ENCODE peak calls at places on chromosomes 7 and 10, in six cellular contexts. C is activated T-helper 1 cell treated with anti-CD3 and anti-CD28 coated beads, Interleukin-12 subunit alpha, Interleukin-12 subunit beta, Interleukin-2, Interleukin-4 antibody, amounts not matched to agents 30 ng/mL and 10 ng/mL and 1 ng/mL, durations not matched to agents 14 hours and 24 hours and 36 hours; F is NCI-H1417; N is GM13977; U is fibroblast of pulmonary artery; O is naive thymus-derived CD8-positive, alpha-beta T cell. S is an unnamed sample.

GRCh38 chr7:66629222-66629658 is 559 bp downstream of the KCTD7 start:
- DNase-seq in U (no peak), O (peak; percentile 15), C (no peak), N (no peak), F (no peak), S (no peak)

GRCh38 chr10:56370217-56371113 is 9.4 kb upstream of the ZWINT start:
- DNase-seq in U (peak; percentile 9), C (no peak), F (no peak), N (no peak), O (no peak), S (no peak)

GRCh38 chr7:80018941-80019808 is 115.5 kb upstream of the GNAI1 start:
- DNase-seq in O (peak; percentile 37), U (peak; percentile 70), N (peak; percentile 59), F (peak; percentile 41), C (peak; percentile 10), S (no peak)

GRCh38 chr7:25854608-25855497 is 297.1 kb upstream of the NFE2L3 start:
- DNase-seq in N (peak; percentile 54), C (peak; percentile 57), O (no peak), U (peak; percentile 83), F (peak; percentile 96), S (peak; percentile 73)

GRCh38 chr10:131779661-131780394 is 121.0 kb upstream of the PPP2R2D start:
- DNase-seq in C (no peak), U (no peak), O (no peak), N (no peak), F (no peak), S (no peak)

GRCh38 chr10:103564116-103564501 is 70.6 kb downstream of the NEURL1 start:
- DNase-seq in N (no peak), U (no peak), O (no peak), F (peak; percentile 11), C (no peak), S (no peak)

GRCh38 chr7:93115796-93116195 is 2.0 kb downstream of the SAMD9 start:
- DNase-seq in N (no peak), F (no peak), O (no peak), C (no peak), U (peak; percentile 23), S (no peak)

GRCh38 chr7:30702200-30702599 is 19.9 kb upstream of the CRHR2 start:
- DNase-seq in C (peak; percentile 10), F (no peak), O (peak; percentile 18), N (no peak), U (no peak), S (no peak)

GRCh38 chr7:135650831-135651573 is 11.3 kb upstream of the STMP1 start:
- DNase-seq in F (no peak), N (no peak), U (peak; percentile 77), C (no peak), O (no peak), S (no peak)

GRCh38 chr7:16801111-16801542 is 3.7 kb downstream of the AGR2 start:
- DNase-seq in N (peak; percentile 41), O (no peak), C (no peak), U (peak; percentile 71), F (peak; percentile 38), S (no peak)

GRCh38 chr7:43646603-43647313 is 63.9 kb downstream of the STK17A start:
- DNase-seq in F (no peak), O (no peak), U (peak; percentile 32), C (no peak), N (no peak), S (no peak)

GRCh38 chr10:6351540-6351939 is 148.8 kb downstream of the PFKFB3 start:
- DNase-seq in O (no peak), N (no peak), C (no peak), U (no peak), F (no peak), S (no peak)

GRCh38 chr10:1412531-1413189 is 324.7 kb downstream of the ADARB2 start:
- DNase-seq in O (no peak), N (no peak), C (no peak), F (peak; percentile 87), U (no peak), S (no peak)

GRCh38 chr10:28991738-28992270 is 297.1 kb upstream of the LYZL1 start:
- DNase-seq in O (no peak), U (peak; percentile 73), F (peak; percentile 32), N (peak; percentile 26), C (no peak), S (no peak)

GRCh38 chr7:108450160-108450559 is 6.1 kb downstream of the NRCAM start:
- DNase-seq in F (no peak), O (no peak), N (no peak), U (no peak), C (no peak), S (no peak)

GRCh38 chr10:132036153-132036886 is 29.4 kb upstream of the JAKMIP3 start:
- DNase-seq in O (no peak), C (no peak), N (no peak), F (no peak), U (peak; percentile 8), S (no peak)

GRCh38 chr7:106041140-106041717 is 70.9 kb downstream of the SYPL1 start:
- DNase-seq in C (no peak), F (peak; percentile 51), O (no peak), U (peak; percentile 42), N (peak; percentile 62), S (no peak)

GRCh38 chr10:69512901-69513300 is 60.3 kb downstream of the NEUROG3 start:
- DNase-seq in C (no peak), F (no peak), O (no peak), U (no peak), N (no peak), S (no peak)

GRCh38 chr10:62627985-62628384 is 176.5 kb upstream of the ADO start:
- DNase-seq in F (no peak), U (no peak), N (no peak), O (no peak), C (no peak), S (no peak)

GRCh38 chr7:2193120-2193519 is 39.6 kb downstream of the MAD1L1 start:
- DNase-seq in F (peak; percentile 86), C (no peak), O (no peak), N (no peak), U (no peak), S (no peak)

GRCh38 chr7:31249671-31250070 is 90.9 kb downstream of the NEUROD6 start:
- DNase-seq in U (no peak), F (no peak), O (no peak), C (no peak), N (no peak), S (no peak)

GRCh38 chr7:151895008-151895661 is 18.2 kb upstream of the PRKAG2 start:
- DNase-seq in F (peak; percentile 94), U (no peak), O (no peak), N (no peak), C (no peak), S (no peak)

GRCh38 chr10:3056280-3057037 is 10.9 kb upstream of the PFKP start:
- DNase-seq in O (no peak), C (no peak), U (peak; percentile 40), N (no peak), F (no peak), S (no peak)

GRCh38 chr10:19847321-19847720 is 31.1 kb downstream of the PLXDC2 start:
- DNase-seq in N (no peak), F (no peak), C (no peak), O (no peak), U (peak; percentile 39), S (no peak)

GRCh38 chr10:17200035-17200884 is 1.2 kb downstream of the TRDMT1 start:
- DNase-seq in U (peak; percentile 40), O (no peak), C (no peak), F (no peak), N (no peak), S (no peak)

GRCh38 chr10:70523549-70523948 is 45.0 kb downstream of the PALD1 start:
- DNase-seq in C (no peak), N (no peak), O (no peak), U (no peak), F (no peak), S (no peak)

GRCh38 chr10:7045891-7046599 is 364.8 kb downstream of the SFMBT2 start:
- DNase-seq in N (no peak), O (no peak), U (no peak), F (peak; percentile 51), C (peak; percentile 28), S (no peak)

GRCh38 chr7:106064836-106065559 is 47.1 kb downstream of the SYPL1 start:
- DNase-seq in O (no peak), U (peak; percentile 96), N (no peak), C (no peak), F (no peak), S (no peak)

GRCh38 chr10:113187066-113187777 is 237.2 kb downstream of the TCF7L2 start:
- DNase-seq in U (peak; percentile 40), C (no peak), N (no peak), F (no peak), O (no peak), S (no peak)

GRCh38 chr10:74875966-74876365 is 49.6 kb downstream of the KAT6B start:
- DNase-seq in U (no peak), C (no peak), O (no peak), F (peak; percentile 1), N (no peak), S (no peak)

GRCh38 chr10:90288403-90288933 is 569.4 kb downstream of the HTR7 start:
- DNase-seq in F (no peak), N (no peak), O (no peak), C (no peak), U (peak; percentile 67), S (no peak)

GRCh38 chr10:132603851-132604533 is 66.4 kb downstream of the INPP5A start:
- DNase-seq in N (no peak), C (no peak), U (no peak), O (no peak), F (no peak), S (no peak)